ENCODE peak calls at places on chromosomes 13 and 19, in eight cellular contexts. B, F, C, V, N, R, Z and J are unnamed samples.

GRCh38 chr19:48487544-48487943 is 18.4 kb downstream of the CYTH2 start:
- DNase-seq in B (no peak), F (no peak), C (no peak), V (no peak), N (no peak), R (no peak), Z (no peak), J (no peak)

GRCh38 chr13:51764184-51765141 is 39.5 kb downstream of the DHRS12 start:
- DNase-seq in B (peak; percentile 81), F (peak; percentile 65), C (no peak), V (peak; percentile 57), N (peak; percentile 78), R (no peak), Z (peak; percentile 64), J (peak; percentile 65)

GRCh38 chr19:5059191-5059579 is 90.3 kb downstream of the KDM4B start:
- DNase-seq in B (no peak), F (no peak), C (no peak), V (no peak), N (no peak), R (peak; percentile 90), Z (peak; percentile 29), J (no peak)

GRCh38 chr19:47765522-47766358 is 12.8 kb upstream of the SELENOW start:
- DNase-seq in B (peak; percentile 65), F (peak; percentile 40), C (peak; percentile 87), V (peak; percentile 22), N (peak; percentile 38), R (peak; percentile 77), Z (peak; percentile 63), J (no peak)

GRCh38 chr13:97627566-97627965 is 193.6 kb downstream of the RAP2A start:
- DNase-seq in B (no peak), F (no peak), C (peak; percentile 93), V (no peak), N (peak; percentile 76), R (peak; percentile 22), Z (no peak), J (no peak)

GRCh38 chr13:80873589-80873988 is 532.7 kb upstream of the SPRY2 start:
- DNase-seq in B (peak; percentile 16), F (no peak), C (no peak), V (no peak), N (no peak), R (no peak), Z (no peak), J (peak; percentile 33)

GRCh38 chr13:79361299-79361698 is 44.8 kb downstream of the RBM26 start:
- DNase-seq in B (no peak), F (no peak), C (no peak), V (no peak), N (no peak), R (no peak), Z (no peak), J (no peak)

GRCh38 chr13:84961023-84961422 is 838.2 kb downstream of the SLITRK6 start:
- DNase-seq in B (no peak), F (no peak), C (no peak), V (no peak), N (no peak), R (no peak), Z (no peak), J (no peak)

GRCh38 chr13:101291216-101291615 is 125.1 kb downstream of the NALCN start:
- DNase-seq in B (no peak), F (no peak), C (no peak), V (no peak), N (no peak), R (no peak), Z (no peak), J (no peak)

GRCh38 chr13:98939552-98940306 is 38.1 kb downstream of the DOCK9 start:
- DNase-seq in B (no peak), F (no peak), C (no peak), V (no peak), N (no peak), R (no peak), Z (no peak), J (no peak)

GRCh38 chr13:113649212-113649611 is 8.8 kb downstream of the ATP4B start:
- DNase-seq in B (no peak), F (no peak), C (peak; percentile 16), V (no peak), N (no peak), R (no peak), Z (no peak), J (no peak)

GRCh38 chr19:45079063-45079910 is at the start of gene GEMIN7:
- DNase-seq in B (peak; percentile 85), F (peak; percentile 87), C (peak; percentile 82), V (peak; percentile 72), N (peak; percentile 72), R (peak; percentile 93), Z (peak; percentile 58), J (peak; percentile 64)

GRCh38 chr19:940591-941291 is 14.9 kb downstream of the ARID3A start:
- DNase-seq in B (peak; percentile 64), F (peak; percentile 45), C (no peak), V (no peak), N (no peak), R (no peak), Z (peak; percentile 62), J (no peak)

GRCh38 chr19:52992109-52993004 is 21.4 kb upstream of the ERVV-1 start:
- DNase-seq in B (no peak), F (peak; percentile 9), C (peak; percentile 36), V (no peak), N (no peak), R (peak; percentile 48), Z (no peak), J (no peak)

GRCh38 chr19:2775556-2776430 is 7.3 kb downstream of the SGTA start:
- DNase-seq in B (peak; percentile 77), F (peak; percentile 63), C (no peak), V (peak; percentile 36), N (peak; percentile 11), R (no peak), Z (no peak), J (no peak)

GRCh38 chr13:48151343-48151742 is 56.4 kb upstream of the MED4 start:
- DNase-seq in B (no peak), F (no peak), C (no peak), V (no peak), N (no peak), R (no peak), Z (no peak), J (no peak)

GRCh38 chr13:99055286-99056073 is 77.6 kb upstream of the DOCK9 start:
- DNase-seq in B (no peak), F (no peak), C (no peak), V (no peak), N (no peak), R (no peak), Z (no peak), J (no peak)

GRCh38 chr13:44620057-44620456 is 43.9 kb upstream of the TSC22D1 start:
- DNase-seq in B (no peak), F (no peak), C (no peak), V (no peak), N (peak; percentile 55), R (no peak), Z (no peak), J (no peak)